ENCODE peak calls at places on chromosomes 3 and 15, in four cellular contexts. F, Z, N and T are unnamed samples.

GRCh38 chr3:195522254-195523023 is 20.7 kb downstream of the PPP1R2 start:
- DNase-seq in F (no peak), Z (no peak), N (no peak), T (no peak)

GRCh38 chr3:108602249-108602934 is 12.9 kb downstream of the DZIP3 start:
- DNase-seq in F (no peak), Z (peak; percentile 29), N (no peak), T (no peak)

GRCh38 chr15:70447511-70447910 is 315.8 kb downstream of the UACA start:
- DNase-seq in F (no peak), Z (no peak), N (no peak), T (no peak)

GRCh38 chr3:58041826-58042324 is 33.7 kb downstream of the FLNB start:
- DNase-seq in F (no peak), Z (no peak), N (no peak), T (no peak)

GRCh38 chr3:160919942-160920341 is 163.9 kb downstream of the PPM1L start:
- DNase-seq in F (no peak), Z (no peak), N (no peak), T (no peak)

GRCh38 chr3:45870099-45870498 is 16.2 kb upstream of the CCR9 start:
- DNase-seq in F (peak; percentile 24), Z (peak; percentile 70), N (no peak), T (no peak)

GRCh38 chr3:139292933-139293664 is 50.7 kb upstream of the MRPS22 start:
- DNase-seq in F (no peak), Z (no peak), N (no peak), T (no peak)

GRCh38 chr15:72464251-72464650 is 9.9 kb upstream of the ARIH1 start:
- DNase-seq in F (no peak), Z (no peak), N (no peak), T (no peak)

GRCh38 chr15:66595937-66596545 is 30.2 kb upstream of the LCTL start:
- DNase-seq in F (no peak), Z (no peak), N (no peak), T (no peak)

GRCh38 chr3:77096966-77097890 is 57.3 kb downstream of the ROBO2 start:
- DNase-seq in F (no peak), Z (no peak), N (no peak), T (no peak)

GRCh38 chr15:57218826-57219576 is 157.3 kb upstream of the CGNL1 start:
- DNase-seq in F (no peak), Z (no peak), N (no peak), T (peak; percentile 77)

GRCh38 chr3:177041021-177041729 is 156.1 kb downstream of the TBL1XR1 start:
- DNase-seq in F (no peak), Z (no peak), N (peak; percentile 37), T (no peak)

GRCh38 chr3:52890735-52891134 is 6.6 kb downstream of the STIMATE start:
- DNase-seq in F (peak; percentile 26), Z (no peak), N (no peak), T (no peak)

GRCh38 chr3:127147291-127147905 is 45.5 kb upstream of the PRR23E start:
- DNase-seq in F (no peak), Z (no peak), N (no peak), T (no peak)

GRCh38 chr15:81029416-81030367 is 29.0 kb downstream of the TLNRD1 start:
- DNase-seq in F (no peak), Z (no peak), N (no peak), T (no peak)

GRCh38 chr3:13528217-13528801 is 20.6 kb upstream of the FBLN2 start:
- DNase-seq in F (no peak), Z (no peak), N (no peak), T (no peak)

GRCh38 chr3:98246142-98246541 is 17.9 kb upstream of the OR5H6 start:
- DNase-seq in F (no peak), Z (no peak), N (no peak), T (no peak)

GRCh38 chr15:57703387-57703786 is 3.1 kb upstream of the POLR2M start:
- DNase-seq in F (no peak), Z (no peak), N (no peak), T (no peak)

GRCh38 chr3:175238848-175239247 is 379.7 kb downstream of the NAALADL2 start:
- DNase-seq in F (no peak), Z (no peak), N (no peak), T (no peak)